ENCODE peak calls at places on chromosomes 6 and 20, in four cellular contexts. I, N, Q and J are unnamed samples.

GRCh38 chr20:1872456-1873183 is 22.6 kb upstream of the SIRPA start:
- DNase-seq in I (no peak), N (no peak), Q (no peak), J (no peak)

GRCh38 chr6:105196076-105196475 is 16.3 kb upstream of the POPDC3 start:
- DNase-seq in I (no peak), N (peak), Q (no peak), J (no peak)

GRCh38 chr6:27672113-27672799 is 199.4 kb upstream of the ZNF184 start:
- DNase-seq in I (peak), N (no peak), Q (no peak), J (no peak)

GRCh38 chr20:63519765-63520593 is 586 bp upstream of the PPDPF start:
- DNase-seq in I (no peak), N (peak), Q (no peak), J (peak)

GRCh38 chr6:27630727-27631613 is 158.1 kb upstream of the ZNF184 start:
- DNase-seq in I (peak), N (peak), Q (peak), J (peak)

GRCh38 chr6:31958412-31958740 is 395 bp downstream of the NELFE start:
- DNase-seq in I (no peak), N (peak), Q (no peak), J (no peak)

GRCh38 chr6:1286972-1287600 is 24.8 kb upstream of the FOXQ1 start:
- DNase-seq in I (peak), N (peak), Q (no peak), J (no peak)

GRCh38 chr6:144265390-144265789 is 19.7 kb upstream of the UTRN start:
- DNase-seq in I (peak), N (peak), Q (peak), J (peak)

GRCh38 chr6:107209406-107209939 is 94.2 kb upstream of the BEND3 start:
- DNase-seq in I (no peak), N (no peak), Q (no peak), J (no peak)

GRCh38 chr6:42313038-42313437 is 95.4 kb upstream of the MRPS10 start:
- DNase-seq in I (peak), N (no peak), Q (no peak), J (no peak)

GRCh38 chr6:31799781-31800180 is 4.2 kb upstream of the VARS1 start:
- DNase-seq in I (no peak), N (no peak), Q (no peak), J (no peak)

GRCh38 chr6:111486921-111487320 is 3.9 kb upstream of the REV3L start:
- DNase-seq in I (no peak), N (no peak), Q (no peak), J (no peak)

GRCh38 chr6:169070506-169071176 is 183.0 kb downstream of the THBS2 start:
- DNase-seq in I (peak), N (peak), Q (no peak), J (no peak)

GRCh38 chr6:120405947-120406346 is 928.3 kb downstream of the TBC1D32 start:
- DNase-seq in I (no peak), N (no peak), Q (no peak), J (no peak)

GRCh38 chr6:39058471-39059147 is 10.0 kb downstream of the GLP1R start:
- DNase-seq in I (no peak), N (no peak), Q (no peak), J (no peak)

GRCh38 chr6:126890055-126890454 is 228.4 kb upstream of the RSPO3 start:
- DNase-seq in I (no peak), N (no peak), Q (no peak), J (no peak)

GRCh38 chr6:5619249-5619648 is 357.9 kb downstream of the FARS2 start:
- DNase-seq in I (no peak), N (no peak), Q (peak), J (no peak)

GRCh38 chr6:22062807-22063408 is 233.9 kb downstream of the PRL start:
- DNase-seq in I (no peak), N (no peak), Q (peak), J (no peak)

GRCh38 chr6:25659633-25660368 is 7.8 kb downstream of the SCGN start:
- DNase-seq in I (no peak), N (no peak), Q (no peak), J (no peak)

GRCh38 chr6:4180653-4181255 is 45.4 kb upstream of the ECI2 start:
- DNase-seq in I (no peak), N (peak), Q (no peak), J (no peak)

GRCh38 chr6:35090734-35091133 is 50.4 kb downstream of the TCP11 start:
- DNase-seq in I (no peak), N (no peak), Q (no peak), J (no peak)

GRCh38 chr6:107489636-107490567 is at the start of gene SOBP:
- DNase-seq in I (no peak), N (peak), Q (no peak), J (peak)

GRCh38 chr20:46188866-46189265 is 70.8 kb downstream of the CD40 start:
- DNase-seq in I (no peak), N (no peak), Q (no peak), J (no peak)

GRCh38 chr20:38645318-38645717 is 43.7 kb downstream of the ARHGAP40 start:
- DNase-seq in I (no peak), N (no peak), Q (no peak), J (no peak)

GRCh38 chr6:144334150-144334708 is 49.1 kb downstream of the UTRN start:
- DNase-seq in I (no peak), N (no peak), Q (no peak), J (no peak)

GRCh38 chr20:33662172-33662571 is at the start of gene C20orf144:
- DNase-seq in I (no peak), N (no peak), Q (no peak), J (no peak)

GRCh38 chr6:82364087-82365010 is 732 bp downstream of the TPBG start:
- DNase-seq in I (peak), N (peak), Q (no peak), J (peak)

GRCh38 chr6:32967151-32968091 is 973 bp upstream of the BRD2 start:
- DNase-seq in I (no peak), N (no peak), Q (no peak), J (no peak)

GRCh38 chr6:163346529-163346961 is 68.0 kb upstream of the QKI start:
- DNase-seq in I (no peak), N (no peak), Q (no peak), J (no peak)

GRCh38 chr6:22383016-22383415 is 86.2 kb upstream of the PRL start:
- DNase-seq in I (no peak), N (no peak), Q (no peak), J (no peak)

GRCh38 chr6:44298864-44299263 is 14.3 kb downstream of the AARS2 start:
- DNase-seq in I (no peak), N (no peak), Q (no peak), J (no peak)

GRCh38 chr20:61322151-61322860 is 70.2 kb downstream of the CDH4 start:
- DNase-seq in I (no peak), N (no peak), Q (no peak), J (no peak)

GRCh38 chr20:48457261-48458002 is 370.4 kb downstream of the PREX1 start:
- DNase-seq in I (no peak), N (no peak), Q (no peak), J (no peak)

GRCh38 chr6:46175446-46175845 is 4.7 kb upstream of the ENPP5 start:
- DNase-seq in I (no peak), N (no peak), Q (peak), J (no peak)

GRCh38 chr6:13814176-13814937 is at the start of gene MCUR1:
- DNase-seq in I (peak), N (peak), Q (peak), J (peak)
- TF ChIP-seq CTCF in I (no peak), N (peak), Q (peak), J (peak)

DNA sequence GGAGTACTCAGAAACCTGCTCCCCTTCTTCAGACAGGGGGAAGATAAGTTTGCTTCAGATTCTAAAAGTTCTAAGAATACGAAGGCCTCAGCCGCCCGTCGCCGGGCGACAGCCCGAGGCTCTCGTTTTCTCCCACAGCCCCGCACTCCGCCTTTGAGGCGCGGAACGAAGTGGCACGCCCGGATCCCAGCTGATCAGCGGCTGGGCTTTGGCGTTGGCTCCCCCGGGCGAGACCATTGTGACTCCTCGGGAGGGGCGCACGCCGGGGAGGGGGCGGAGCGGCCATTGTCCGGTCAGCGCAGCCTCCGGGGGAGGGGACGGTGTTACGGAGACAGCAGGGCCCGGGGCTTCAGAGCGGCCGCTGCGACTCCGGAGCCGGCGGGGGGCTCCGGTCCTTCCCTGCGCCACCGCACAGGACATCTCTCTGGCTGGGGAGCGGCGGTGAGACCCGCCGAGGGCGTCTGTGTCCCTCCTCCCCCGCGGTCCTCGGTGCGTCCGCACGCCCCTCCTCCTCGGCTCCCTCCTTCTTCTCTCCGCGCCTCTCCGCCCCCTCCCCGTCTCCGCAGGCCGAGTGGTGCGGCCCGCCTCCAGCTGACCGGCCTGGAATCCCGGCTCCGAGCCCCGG is at the start of gene ZFAND3:
- DNase-seq in I (peak), N (peak), Q (peak), J (peak)
- TF ChIP-seq CTCF in I (no peak), N (no peak), Q (no peak), J (no peak)

DNA sequence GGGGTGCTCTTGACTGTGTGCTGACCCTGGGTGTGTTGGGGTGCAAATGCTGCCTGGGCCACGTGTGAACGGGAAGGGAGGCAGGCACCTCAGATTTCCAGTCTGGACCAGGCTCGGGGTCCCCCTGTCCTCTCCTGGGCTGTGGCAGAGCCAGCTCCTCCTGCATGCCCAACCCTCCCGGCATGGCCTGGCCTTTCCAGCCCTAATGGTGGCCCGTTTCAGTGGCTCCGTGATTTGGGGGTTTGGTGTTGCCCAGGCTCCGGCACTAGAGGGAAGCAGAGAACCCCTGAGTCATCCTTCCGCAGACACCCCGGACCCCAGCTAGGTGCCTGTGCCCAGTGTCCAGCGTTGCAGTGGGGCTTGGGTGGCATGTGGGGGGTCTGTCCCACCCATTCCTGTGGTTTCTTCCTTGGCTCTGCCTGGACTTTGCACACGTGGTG is 9.1 kb downstream of the RBM38 start:
- DNase-seq in I (no peak), N (no peak), Q (no peak), J (no peak)
- TF ChIP-seq CTCF in I (peak), N (no peak), Q (peak), J (no peak)

GRCh38 chr6:80158478-80158989 is 52.1 kb downstream of the BCKDHB start:
- DNase-seq in I (no peak), N (no peak), Q (no peak), J (no peak)

GRCh38 chr6:80161438-80161837 is 55.0 kb downstream of the BCKDHB start:
- DNase-seq in I (no peak), N (no peak), Q (no peak), J (no peak)

GRCh38 chr6:80165819-80166218 is 59.3 kb downstream of the BCKDHB start:
- DNase-seq in I (no peak), N (no peak), Q (no peak), J (no peak)

GRCh38 chr6:80165143-80165542 is 58.7 kb downstream of the BCKDHB start:
- DNase-seq in I (no peak), N (peak), Q (peak), J (no peak)

DNA sequence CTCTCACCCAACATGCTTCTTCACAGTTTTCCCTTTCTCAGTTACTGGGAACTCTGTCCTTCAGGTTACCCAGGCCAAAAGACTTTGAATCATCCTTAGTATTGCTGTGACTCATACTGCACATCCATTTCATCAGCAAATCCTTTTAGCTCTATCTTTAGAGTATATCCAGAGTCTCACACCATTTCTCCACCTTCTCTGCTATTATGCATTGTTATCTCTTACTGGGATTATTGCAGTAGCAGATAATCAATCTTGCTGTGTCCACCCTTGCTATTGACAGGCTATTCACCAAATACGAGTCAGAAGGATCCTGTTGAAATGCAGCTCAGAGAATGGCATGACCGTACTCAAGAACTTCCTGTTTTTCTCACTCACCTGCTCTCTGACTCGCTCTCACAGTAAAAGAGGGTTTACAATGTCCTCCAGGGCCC is 57.3 kb downstream of the BCKDHB start:
- DNase-seq in I (peak), N (peak), Q (peak), J (no peak)
- TF ChIP-seq CTCF in I (no peak), N (no peak), Q (no peak), J (no peak)

GRCh38 chr6:116217069-116217468 is 36.8 kb downstream of the TSPYL4 start:
- DNase-seq in I (no peak), N (peak), Q (no peak), J (no peak)

GRCh38 chr6:116215414-116215813 is 38.5 kb downstream of the TSPYL4 start:
- DNase-seq in I (no peak), N (no peak), Q (no peak), J (no peak)

GRCh38 chr6:116218866-116219265 is 35.0 kb downstream of the TSPYL4 start:
- DNase-seq in I (no peak), N (no peak), Q (no peak), J (no peak)

GRCh38 chr6:116220172-116220571 is 33.7 kb downstream of the TSPYL4 start:
- DNase-seq in I (no peak), N (no peak), Q (no peak), J (no peak)

GRCh38 chr6:116218172-116218633 is 35.7 kb downstream of the TSPYL4 start:
- DNase-seq in I (no peak), N (no peak), Q (no peak), J (no peak)
- TF ChIP-seq CTCF in I (peak), N (peak), Q (peak), J (peak)

DNA sequence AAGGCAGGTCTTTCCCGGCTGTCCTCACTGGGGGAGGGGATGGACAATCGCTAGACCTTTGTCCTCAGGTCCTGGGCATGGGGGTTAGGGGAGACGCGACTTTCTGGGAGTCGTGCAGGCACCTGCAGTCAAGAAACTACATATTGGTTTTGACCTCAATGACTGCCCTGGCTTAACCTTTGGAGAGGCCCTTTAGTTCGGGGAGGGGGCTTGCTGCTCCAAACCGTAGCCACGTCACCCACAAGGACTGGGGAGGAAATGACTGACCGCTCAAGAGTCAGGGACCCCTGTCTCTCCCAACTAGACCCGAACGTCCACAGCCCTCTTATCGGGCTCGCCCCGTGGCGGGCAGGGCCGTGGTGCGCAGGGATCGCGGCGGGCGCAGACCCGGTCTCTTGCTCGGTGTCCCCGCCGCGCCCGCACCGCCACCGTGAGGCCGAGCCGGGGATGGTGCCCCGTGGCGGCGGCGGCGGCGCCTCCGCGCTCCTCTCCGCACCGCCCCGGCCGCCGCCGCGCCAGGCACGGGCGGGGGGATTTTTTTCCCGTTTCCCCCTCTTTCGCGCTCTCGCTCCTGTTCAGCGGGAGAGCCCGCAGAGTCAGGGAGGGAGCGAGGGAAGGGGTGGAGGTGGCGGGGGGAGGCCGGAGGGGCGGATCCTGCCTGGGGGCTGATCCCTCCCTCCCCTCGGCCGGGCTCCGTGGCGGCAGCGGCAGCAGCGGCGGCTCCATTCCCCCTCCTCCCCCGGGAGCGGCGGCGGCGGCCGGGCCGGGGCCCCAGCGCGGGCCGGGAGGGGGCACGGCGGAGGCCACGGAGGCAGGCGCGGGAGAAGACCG is at the start of gene BRPF3:
- DNase-seq in I (peak), N (peak), Q (no peak), J (peak)
- TF ChIP-seq CTCF in I (peak), N (peak), Q (peak), J (peak)

GRCh38 chr6:159726196-159726917 is 949 bp upstream of the WTAP start:
- DNase-seq in I (no peak), N (no peak), Q (no peak), J (no peak)
- TF ChIP-seq CTCF in I (no peak), N (no peak), Q (no peak), J (no peak)

GRCh38 chr20:15759546-15760216 is 813.6 kb downstream of the KIF16B start:
- DNase-seq in I (no peak), N (no peak), Q (no peak), J (no peak)
- TF ChIP-seq CTCF in I (peak), N (no peak), Q (no peak), J (no peak)

GRCh38 chr6:56891754-56892153 is 63.2 kb upstream of the BEND6 start:
- DNase-seq in I (no peak), N (no peak), Q (no peak), J (no peak)
- TF ChIP-seq CTCF in I (no peak), N (no peak), Q (peak), J (no peak)

GRCh38 chr20:14193443-14193842 is 144.0 kb downstream of the FLRT3 start:
- DNase-seq in I (no peak), N (no peak), Q (no peak), J (no peak)

GRCh38 chr20:14193885-14194284 is 143.5 kb downstream of the FLRT3 start:
- DNase-seq in I (no peak), N (no peak), Q (no peak), J (no peak)

GRCh38 chr20:14199111-14199510 is 138.3 kb downstream of the FLRT3 start:
- DNase-seq in I (peak), N (no peak), Q (no peak), J (no peak)

GRCh38 chr20:14197097-14197496 is 140.3 kb downstream of the FLRT3 start:
- DNase-seq in I (peak), N (no peak), Q (no peak), J (no peak)

GRCh38 chr20:14198416-14198815 is 139.0 kb downstream of the FLRT3 start:
- DNase-seq in I (no peak), N (no peak), Q (no peak), J (no peak)
- TF ChIP-seq CTCF in I (no peak), N (no peak), Q (no peak), J (no peak)